ENCODE peak calls at places on chromosomes 13 and 19, in ten cellular contexts. X is body of pancreas, K is AG10803, P is PC-3, S is HFFc6, A is type B pancreatic cell, M is H1, D is endothelial cell of umbilical vein, I is uterus, V is ovary. J is an unnamed sample.

GRCh38 chr19:42184401-42184861 is 33.0 kb downstream of the DEDD2 start:
- DNase-seq in P (peak; percentile 79), I (peak; percentile 45), K (peak; percentile 93), D (peak; percentile 75), V (peak; percentile 55), A (peak; percentile 80), X (peak; percentile 85), S (peak; percentile 93), M (peak; percentile 79), J (peak; percentile 60)

GRCh38 chr19:8361921-8362793 is 1.8 kb upstream of the ANGPTL4 start:
- DNase-seq in V (peak; percentile 58), D (peak; percentile 99), K (peak; percentile 98), M (no peak), A (no peak), S (peak; percentile 98), X (peak; percentile 100), I (peak; percentile 88), P (peak; percentile 100), J (peak; percentile 99)

GRCh38 chr13:106521101-106521799 is 14.2 kb downstream of the EFNB2 start:
- DNase-seq in I (no peak), A (no peak), D (no peak), V (no peak), M (no peak), X (no peak), K (no peak), P (peak; percentile 66), S (no peak), J (peak; percentile 64)

GRCh38 chr13:30355405-30355741 is 48.0 kb upstream of the KATNAL1 start:
- DNase-seq in S (no peak), I (no peak), K (no peak), M (no peak), P (no peak), D (peak; percentile 37), X (peak; percentile 56), V (no peak), A (no peak), J (no peak)

GRCh38 chr19:35859414-35859813 is 2.7 kb downstream of the KIRREL2 start:
- DNase-seq in K (no peak), X (peak; percentile 53), A (no peak), I (no peak), P (no peak), V (no peak), D (no peak), M (no peak), S (no peak), J (no peak)

GRCh38 chr19:44694184-44694579 is 4.8 kb upstream of the CEACAM16 start:
- DNase-seq in A (no peak), D (no peak), I (no peak), X (no peak), M (no peak), S (no peak), K (no peak), P (no peak), V (no peak), J (no peak)

GRCh38 chr19:55018633-55019032 is 19.4 kb downstream of the GP6 start:
- DNase-seq in X (no peak), P (no peak), V (no peak), K (no peak), I (no peak), S (no peak), A (no peak), M (no peak), D (no peak), J (no peak)

GRCh38 chr13:58994077-58994476 is 1169.7 kb downstream of the DIAPH3 start:
- DNase-seq in K (no peak), I (no peak), V (no peak), P (no peak), X (no peak), D (no peak), A (no peak), S (no peak), M (no peak), J (no peak)

GRCh38 chr13:112837371-112838037 is 131.5 kb upstream of the MCF2L start:
- DNase-seq in S (no peak), A (no peak), D (no peak), K (peak; percentile 65), I (no peak), X (no peak), V (no peak), P (no peak), M (no peak), J (no peak)

GRCh38 chr19:40236366-40236765 is 9.9 kb upstream of the CCNP start:
- DNase-seq in X (no peak), I (no peak), K (no peak), A (no peak), P (no peak), M (no peak), V (no peak), D (no peak), S (no peak), J (no peak)

GRCh38 chr19:40236026-40236355 is 9.5 kb upstream of the CCNP start:
- DNase-seq in S (no peak), D (no peak), K (no peak), P (no peak), X (no peak), A (no peak), M (no peak), I (no peak), V (no peak), J (no peak)

GRCh38 chr19:40234429-40235237 is 8.1 kb upstream of the CCNP start:
- DNase-seq in P (no peak), X (no peak), S (no peak), I (no peak), K (no peak), A (no peak), D (no peak), M (no peak), V (no peak), J (no peak)

GRCh38 chr19:40233811-40234389 is 7.4 kb upstream of the CCNP start:
- DNase-seq in D (no peak), P (no peak), S (no peak), A (peak; percentile 68), M (no peak), I (no peak), V (no peak), K (no peak), X (no peak), J (no peak)

DNA sequence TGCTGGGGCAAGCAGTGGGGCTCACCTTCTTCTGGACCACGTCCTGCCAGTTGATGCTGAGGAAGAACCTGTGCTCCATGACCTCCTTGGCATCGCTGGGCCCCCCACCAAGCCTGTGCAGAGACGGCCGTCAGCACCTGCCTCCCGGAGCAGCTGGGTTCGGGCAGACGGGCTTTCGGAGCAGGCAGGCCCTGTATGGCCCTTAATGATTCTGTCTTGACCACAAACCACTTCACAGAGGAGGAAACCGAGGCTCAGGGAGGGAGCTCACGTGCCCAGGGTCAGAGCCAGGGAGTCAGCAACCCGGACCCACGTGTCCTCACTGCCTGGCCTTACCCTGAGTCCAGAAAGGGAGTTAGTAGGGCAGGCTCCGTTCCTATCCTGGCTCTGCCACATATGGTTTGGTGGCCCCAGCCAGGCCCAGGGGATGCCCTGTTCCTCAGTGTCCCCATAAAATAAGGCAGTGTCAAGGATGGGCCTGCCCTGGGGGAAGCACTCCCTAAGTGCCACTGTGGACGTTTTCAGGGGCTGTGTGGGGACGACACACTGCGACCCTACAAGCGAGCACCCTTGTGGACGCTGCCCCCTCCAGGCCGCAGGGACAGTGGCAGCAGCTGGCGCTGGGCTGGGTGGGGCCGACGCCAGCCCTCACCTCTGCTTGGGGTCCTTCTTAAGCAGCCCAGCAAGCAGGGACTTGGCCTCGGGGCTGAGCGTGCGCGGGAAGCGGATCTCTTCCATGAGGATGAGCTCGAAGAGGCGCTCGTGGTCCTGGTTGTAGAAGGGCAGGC is 8.9 kb upstream of the CCNP start:
- DNase-seq in A (no peak), M (no peak), X (no peak), S (no peak), V (no peak), K (no peak), P (no peak), D (no peak), I (no peak), J (no peak)
- TF ChIP-seq CTCF in A (peak; percentile 38), M (peak; percentile 91), X (no peak), S (peak; percentile 56), V (no peak), K (no peak), P (peak; percentile 33), D (peak; percentile 20), I (no peak), J (peak; percentile 18)

GRCh38 chr19:3275068-3275582 is 50.7 kb downstream of the CELF5 start:
- DNase-seq in X (peak; percentile 40), P (peak; percentile 10), K (no peak), S (no peak), A (no peak), V (no peak), I (no peak), M (peak; percentile 43), D (no peak), J (no peak)
- TF ChIP-seq CTCF in X (no peak), P (peak; percentile 64), K (peak; percentile 52), S (no peak), A (peak; percentile 62), V (no peak), I (no peak), M (no peak), D (no peak), J (peak; percentile 61)

DNA sequence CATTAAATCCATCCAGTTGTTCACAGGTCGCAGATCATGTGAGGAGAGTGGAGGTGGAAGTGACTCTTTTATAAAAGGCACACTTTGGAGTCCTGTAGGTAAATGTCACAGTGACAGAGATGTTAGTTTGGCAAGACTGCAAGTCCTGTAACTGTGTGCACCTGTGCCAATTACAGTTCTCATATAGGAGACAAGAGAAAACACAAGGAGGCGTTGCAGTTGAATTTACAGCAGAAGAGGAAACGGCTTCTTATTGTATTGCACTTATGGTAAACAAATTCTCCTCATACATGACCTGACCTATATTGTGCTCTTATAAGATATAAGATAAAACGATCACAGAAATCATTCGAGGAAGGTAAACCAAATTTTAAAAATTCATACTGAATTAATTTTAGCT is 732.8 kb upstream of the SLC10A2 start:
- DNase-seq in S (no peak), I (no peak), X (no peak), A (no peak), D (no peak), V (no peak), M (no peak), P (peak; percentile 7), K (no peak), J (no peak)
- TF ChIP-seq CTCF in S (no peak), I (no peak), X (no peak), A (no peak), D (no peak), V (no peak), M (no peak), P (peak; percentile 13), K (no peak), J (no peak)

DNA sequence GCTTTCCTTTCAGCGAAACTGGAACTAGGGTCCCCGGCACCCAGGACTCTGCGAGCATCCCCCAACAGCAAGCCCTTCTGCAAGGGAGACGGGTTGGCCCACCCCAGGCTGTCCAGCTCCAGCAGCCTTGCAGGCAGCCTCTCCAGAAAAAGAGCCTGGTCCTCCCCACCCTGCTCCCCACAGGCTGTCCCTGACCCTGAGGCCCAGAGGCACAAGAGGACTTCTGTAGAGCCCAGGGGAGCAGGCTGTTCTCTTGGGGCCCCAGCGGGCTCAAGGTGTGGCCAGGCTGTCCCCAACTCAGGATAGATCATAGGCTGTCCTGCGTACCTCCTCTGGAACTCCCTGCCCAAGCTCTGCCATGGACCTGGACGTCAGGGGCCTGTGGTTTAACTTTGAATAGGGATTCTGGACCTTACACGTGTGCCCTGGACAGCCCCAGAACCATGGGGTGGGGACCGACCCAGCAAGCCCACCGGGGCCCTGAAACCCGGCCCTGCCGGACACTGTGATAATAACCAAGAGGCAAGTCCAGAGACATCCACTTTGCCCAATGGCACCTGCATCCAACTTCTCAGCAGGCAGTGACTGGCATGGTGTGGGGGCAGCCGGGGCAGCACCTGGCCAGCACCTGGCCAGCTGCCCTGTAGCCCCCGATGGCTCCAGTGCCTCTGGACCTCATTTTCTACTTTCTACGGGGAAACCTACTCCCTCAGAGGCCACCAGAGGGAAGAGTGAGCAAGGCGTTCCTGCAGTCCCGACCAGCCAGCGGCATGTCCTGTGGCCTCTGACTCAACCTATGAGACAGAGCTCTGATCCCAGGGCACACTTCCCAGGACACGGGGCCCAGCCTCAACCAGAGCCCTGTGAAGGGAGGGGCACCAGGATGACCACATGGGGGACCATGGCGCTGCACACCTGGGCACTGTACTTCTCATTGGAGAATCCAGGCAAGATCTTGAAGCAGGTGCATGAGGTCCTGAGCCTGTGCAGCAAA is 50.9 kb upstream of the TPM4 start:
- DNase-seq in D (peak; percentile 49), I (no peak), V (no peak), S (peak; percentile 81), A (no peak), X (peak; percentile 32), P (peak; percentile 71), K (peak; percentile 74), M (no peak), J (peak; percentile 29)
- TF ChIP-seq CTCF in D (peak; percentile 68), I (peak; percentile 29), V (no peak), S (peak; percentile 78), A (peak; percentile 45), X (peak; percentile 27), P (peak; percentile 72), K (peak; percentile 78), M (no peak), J (peak; percentile 61)

J was measured in bronchial epithelial cell.